ENCODE peak calls at places on chromosomes 4 and X, in nine cellular contexts. One of them, this sample, is unnamed.

GRCh38 chr4:83552924-83553323 is 17.0 kb downstream of the GPAT3 start:
- DNase-seq in EH: peak; percentile 80
- DNase-seq in heart right ventricle: no peak
- DNase-seq in AG08396: peak; percentile 20
- DNase-seq in naive thymus-derived CD4-positive, alpha-beta T cell: no peak
- DNase-seq in H54: no peak
- DNase-seq in Peyer's patch: no peak
- DNase-seq in pons: no peak
- DNase-seq in stromal cell of bone marrow: peak; percentile 76
- DNase-seq in this sample: peak; percentile 85

GRCh38 chr4:166491635-166492034 is 618.6 kb downstream of the TLL1 start:
- DNase-seq in EH: no peak
- DNase-seq in heart right ventricle: no peak
- DNase-seq in AG08396: no peak
- DNase-seq in naive thymus-derived CD4-positive, alpha-beta T cell: no peak
- DNase-seq in H54: no peak
- DNase-seq in Peyer's patch: no peak
- DNase-seq in pons: no peak
- DNase-seq in stromal cell of bone marrow: no peak
- DNase-seq in this sample: no peak

GRCh38 chr4:16237715-16238114 is 11.4 kb upstream of the TAPT1 start:
- DNase-seq in EH: no peak
- DNase-seq in heart right ventricle: no peak
- DNase-seq in AG08396: no peak
- DNase-seq in naive thymus-derived CD4-positive, alpha-beta T cell: no peak
- DNase-seq in H54: no peak
- DNase-seq in Peyer's patch: no peak
- DNase-seq in pons: peak; percentile 73
- DNase-seq in stromal cell of bone marrow: no peak
- DNase-seq in this sample: no peak

GRCh38 chr4:99629962-99630554 is 27.6 kb downstream of the C4orf54 start:
- DNase-seq in EH: no peak
- DNase-seq in heart right ventricle: no peak
- DNase-seq in AG08396: no peak
- DNase-seq in naive thymus-derived CD4-positive, alpha-beta T cell: no peak
- DNase-seq in H54: no peak
- DNase-seq in Peyer's patch: no peak
- DNase-seq in pons: no peak
- DNase-seq in stromal cell of bone marrow: no peak
- DNase-seq in this sample: no peak

GRCh38 chrX:46791927-46792825 is 33.3 kb upstream of the SLC9A7 start:
- DNase-seq in EH: peak; percentile 93
- DNase-seq in heart right ventricle: no peak
- DNase-seq in AG08396: peak; percentile 55
- DNase-seq in naive thymus-derived CD4-positive, alpha-beta T cell: no peak
- DNase-seq in H54: peak; percentile 15
- DNase-seq in Peyer's patch: no peak
- DNase-seq in pons: no peak
- DNase-seq in stromal cell of bone marrow: peak; percentile 89
- DNase-seq in this sample: peak; percentile 86

GRCh38 chrX:13463608-13464007 is 105.8 kb upstream of the EGFL6 start:
- DNase-seq in EH: peak; percentile 90
- DNase-seq in heart right ventricle: peak; percentile 48
- DNase-seq in AG08396: peak; percentile 29
- DNase-seq in naive thymus-derived CD4-positive, alpha-beta T cell: no peak
- DNase-seq in H54: no peak
- DNase-seq in Peyer's patch: no peak
- DNase-seq in pons: no peak
- DNase-seq in stromal cell of bone marrow: peak; percentile 79
- DNase-seq in this sample: peak; percentile 94

GRCh38 chr4:140856692-140857091 is 100.5 kb upstream of the TBC1D9 start:
- DNase-seq in EH: peak; percentile 72
- DNase-seq in heart right ventricle: peak; percentile 30
- DNase-seq in AG08396: peak; percentile 10
- DNase-seq in naive thymus-derived CD4-positive, alpha-beta T cell: no peak
- DNase-seq in H54: peak; percentile 26
- DNase-seq in Peyer's patch: no peak
- DNase-seq in pons: no peak
- DNase-seq in stromal cell of bone marrow: peak; percentile 10
- DNase-seq in this sample: peak; percentile 28

GRCh38 chrX:19334945-19335626 is 8.6 kb upstream of the PDHA1 start:
- DNase-seq in EH: peak; percentile 13
- DNase-seq in heart right ventricle: no peak
- DNase-seq in AG08396: no peak
- DNase-seq in naive thymus-derived CD4-positive, alpha-beta T cell: no peak
- DNase-seq in H54: no peak
- DNase-seq in Peyer's patch: no peak
- DNase-seq in pons: no peak
- DNase-seq in stromal cell of bone marrow: no peak
- DNase-seq in this sample: no peak

GRCh38 chrX:50098241-50098640 is 102.6 kb downstream of the AKAP4 start:
- DNase-seq in EH: no peak
- DNase-seq in heart right ventricle: no peak
- DNase-seq in AG08396: no peak
- DNase-seq in naive thymus-derived CD4-positive, alpha-beta T cell: no peak
- DNase-seq in H54: no peak
- DNase-seq in Peyer's patch: no peak
- DNase-seq in pons: no peak
- DNase-seq in stromal cell of bone marrow: no peak
- DNase-seq in this sample: no peak

GRCh38 chr4:121122661-121123060 is 41.5 kb downstream of the TNIP3 start:
- DNase-seq in EH: peak; percentile 38
- DNase-seq in heart right ventricle: no peak
- DNase-seq in AG08396: no peak
- DNase-seq in naive thymus-derived CD4-positive, alpha-beta T cell: no peak
- DNase-seq in H54: no peak
- DNase-seq in Peyer's patch: no peak
- DNase-seq in pons: no peak
- DNase-seq in stromal cell of bone marrow: no peak
- DNase-seq in this sample: no peak

GRCh38 chr4:132076829-132077228 is 1072.3 kb upstream of the PCDH10 start:
- DNase-seq in EH: no peak
- DNase-seq in heart right ventricle: no peak
- DNase-seq in AG08396: no peak
- DNase-seq in naive thymus-derived CD4-positive, alpha-beta T cell: no peak
- DNase-seq in H54: no peak
- DNase-seq in Peyer's patch: no peak
- DNase-seq in pons: no peak
- DNase-seq in stromal cell of bone marrow: no peak
- DNase-seq in this sample: no peak

GRCh38 chrX:47936224-47936939 is 67.4 kb downstream of the ZNF182 start:
- DNase-seq in EH: no peak
- DNase-seq in heart right ventricle: no peak
- DNase-seq in AG08396: no peak
- DNase-seq in naive thymus-derived CD4-positive, alpha-beta T cell: no peak
- DNase-seq in H54: no peak
- DNase-seq in Peyer's patch: no peak
- DNase-seq in pons: no peak
- DNase-seq in stromal cell of bone marrow: no peak
- DNase-seq in this sample: no peak

GRCh38 chr4:124953059-124953850 is 240.7 kb upstream of the ANKRD50 start:
- DNase-seq in EH: peak; percentile 84
- DNase-seq in heart right ventricle: no peak
- DNase-seq in AG08396: peak; percentile 7
- DNase-seq in naive thymus-derived CD4-positive, alpha-beta T cell: no peak
- DNase-seq in H54: no peak
- DNase-seq in Peyer's patch: no peak
- DNase-seq in pons: no peak
- DNase-seq in stromal cell of bone marrow: peak; percentile 40
- DNase-seq in this sample: peak; percentile 72

GRCh38 chr4:66769436-66769835 is 775.9 kb downstream of the CENPC start:
- DNase-seq in EH: no peak
- DNase-seq in heart right ventricle: no peak
- DNase-seq in AG08396: no peak
- DNase-seq in naive thymus-derived CD4-positive, alpha-beta T cell: no peak
- DNase-seq in H54: no peak
- DNase-seq in Peyer's patch: no peak
- DNase-seq in pons: no peak
- DNase-seq in stromal cell of bone marrow: no peak
- DNase-seq in this sample: no peak

GRCh38 chrX:99184153-99184552 is 1225.9 kb downstream of the PCDH19 start:
- DNase-seq in EH: no peak
- DNase-seq in heart right ventricle: no peak
- DNase-seq in AG08396: no peak
- DNase-seq in naive thymus-derived CD4-positive, alpha-beta T cell: no peak
- DNase-seq in H54: no peak
- DNase-seq in Peyer's patch: no peak
- DNase-seq in pons: no peak
- DNase-seq in stromal cell of bone marrow: no peak
- DNase-seq in this sample: no peak

GRCh38 chr4:28842271-28842670 is 1877.9 kb upstream of the PCDH7 start:
- DNase-seq in EH: no peak
- DNase-seq in heart right ventricle: no peak
- DNase-seq in AG08396: no peak
- DNase-seq in naive thymus-derived CD4-positive, alpha-beta T cell: no peak
- DNase-seq in H54: no peak
- DNase-seq in Peyer's patch: no peak
- DNase-seq in pons: no peak
- DNase-seq in stromal cell of bone marrow: no peak
- DNase-seq in this sample: no peak

GRCh38 chr4:88216395-88216794 is 58.0 kb upstream of the ABCG2 start:
- DNase-seq in EH: no peak
- DNase-seq in heart right ventricle: no peak
- DNase-seq in AG08396: no peak
- DNase-seq in naive thymus-derived CD4-positive, alpha-beta T cell: no peak
- DNase-seq in H54: no peak
- DNase-seq in Peyer's patch: no peak
- DNase-seq in pons: no peak
- DNase-seq in stromal cell of bone marrow: no peak
- DNase-seq in this sample: no peak

GRCh38 chrX:71626576-71626975 is 8.3 kb upstream of the CXCR3 start:
- DNase-seq in EH: no peak
- DNase-seq in heart right ventricle: no peak
- DNase-seq in AG08396: no peak
- DNase-seq in naive thymus-derived CD4-positive, alpha-beta T cell: no peak
- DNase-seq in H54: no peak
- DNase-seq in Peyer's patch: no peak
- DNase-seq in pons: no peak
- DNase-seq in stromal cell of bone marrow: no peak
- DNase-seq in this sample: no peak

GRCh38 chrX:138877746-138878145 is 166.2 kb upstream of the FGF13 start:
- DNase-seq in EH: no peak
- DNase-seq in heart right ventricle: no peak
- DNase-seq in AG08396: no peak
- DNase-seq in naive thymus-derived CD4-positive, alpha-beta T cell: no peak
- DNase-seq in H54: no peak
- DNase-seq in Peyer's patch: no peak
- DNase-seq in pons: no peak
- DNase-seq in stromal cell of bone marrow: no peak
- DNase-seq in this sample: peak; percentile 8

GRCh38 chr4:169209388-169209883 is 61.3 kb downstream of the SH3RF1 start:
- DNase-seq in EH: no peak
- DNase-seq in heart right ventricle: no peak
- DNase-seq in AG08396: no peak
- DNase-seq in naive thymus-derived CD4-positive, alpha-beta T cell: no peak
- DNase-seq in H54: no peak
- DNase-seq in Peyer's patch: no peak
- DNase-seq in pons: no peak
- DNase-seq in stromal cell of bone marrow: no peak
- DNase-seq in this sample: no peak

GRCh38 chr4:4455199-4455865 is 68.4 kb downstream of the NSG1 start:
- DNase-seq in EH: no peak
- DNase-seq in heart right ventricle: no peak
- DNase-seq in AG08396: no peak
- DNase-seq in naive thymus-derived CD4-positive, alpha-beta T cell: no peak
- DNase-seq in H54: no peak
- DNase-seq in Peyer's patch: no peak
- DNase-seq in pons: no peak
- DNase-seq in stromal cell of bone marrow: no peak
- DNase-seq in this sample: peak; percentile 40

GRCh38 chr4:1806223-1806564 is 13.1 kb downstream of the FGFR3 start:
- DNase-seq in EH: no peak
- DNase-seq in heart right ventricle: no peak
- DNase-seq in AG08396: no peak
- DNase-seq in naive thymus-derived CD4-positive, alpha-beta T cell: no peak
- DNase-seq in H54: no peak
- DNase-seq in Peyer's patch: no peak
- DNase-seq in pons: no peak
- DNase-seq in stromal cell of bone marrow: no peak
- DNase-seq in this sample: no peak

GRCh38 chrX:72609313-72609712 is 36.7 kb upstream of the HDAC8 start:
- DNase-seq in EH: peak; percentile 1
- DNase-seq in heart right ventricle: no peak
- DNase-seq in AG08396: no peak
- DNase-seq in naive thymus-derived CD4-positive, alpha-beta T cell: no peak
- DNase-seq in H54: no peak
- DNase-seq in Peyer's patch: no peak
- DNase-seq in pons: no peak
- DNase-seq in stromal cell of bone marrow: no peak
- DNase-seq in this sample: no peak

GRCh38 chr4:182107931-182108330 is 135.3 kb upstream of the TENM3 start:
- DNase-seq in EH: no peak
- DNase-seq in heart right ventricle: no peak
- DNase-seq in AG08396: no peak
- DNase-seq in naive thymus-derived CD4-positive, alpha-beta T cell: no peak
- DNase-seq in H54: no peak
- DNase-seq in Peyer's patch: no peak
- DNase-seq in pons: no peak
- DNase-seq in stromal cell of bone marrow: no peak
- DNase-seq in this sample: no peak

GRCh38 chr4:140529434-140529833 is 5.5 kb downstream of the ELMOD2 start:
- DNase-seq in EH: no peak
- DNase-seq in heart right ventricle: peak; percentile 44
- DNase-seq in AG08396: no peak
- DNase-seq in naive thymus-derived CD4-positive, alpha-beta T cell: no peak
- DNase-seq in H54: no peak
- DNase-seq in Peyer's patch: no peak
- DNase-seq in pons: no peak
- DNase-seq in stromal cell of bone marrow: no peak
- DNase-seq in this sample: no peak

GRCh38 chrX:8971116-8971515 is 62.8 kb downstream of the FAM9B start:
- DNase-seq in EH: peak; percentile 64
- DNase-seq in heart right ventricle: no peak
- DNase-seq in AG08396: no peak
- DNase-seq in naive thymus-derived CD4-positive, alpha-beta T cell: peak; percentile 39
- DNase-seq in H54: no peak
- DNase-seq in Peyer's patch: no peak
- DNase-seq in pons: peak; percentile 54
- DNase-seq in stromal cell of bone marrow: peak; percentile 29
- DNase-seq in this sample: peak; percentile 22

GRCh38 chr4:107711831-107712230 is 8.2 kb downstream of the PAPSS1 start:
- DNase-seq in EH: no peak
- DNase-seq in heart right ventricle: no peak
- DNase-seq in AG08396: no peak
- DNase-seq in naive thymus-derived CD4-positive, alpha-beta T cell: no peak
- DNase-seq in H54: no peak
- DNase-seq in Peyer's patch: no peak
- DNase-seq in pons: no peak
- DNase-seq in stromal cell of bone marrow: no peak
- DNase-seq in this sample: peak; percentile 28

GRCh38 chr4:185685804-185686203 is 126.2 kb downstream of the SORBS2 start:
- DNase-seq in EH: peak; percentile 49
- DNase-seq in heart right ventricle: no peak
- DNase-seq in AG08396: no peak
- DNase-seq in naive thymus-derived CD4-positive, alpha-beta T cell: no peak
- DNase-seq in H54: no peak
- DNase-seq in Peyer's patch: no peak
- DNase-seq in pons: no peak
- DNase-seq in stromal cell of bone marrow: no peak
- DNase-seq in this sample: no peak

GRCh38 chr4:128461300-128462103 is 173.9 kb upstream of the PGRMC2 start:
- DNase-seq in EH: peak; percentile 89
- DNase-seq in heart right ventricle: no peak
- DNase-seq in AG08396: peak; percentile 50
- DNase-seq in naive thymus-derived CD4-positive, alpha-beta T cell: no peak
- DNase-seq in H54: peak; percentile 22
- DNase-seq in Peyer's patch: no peak
- DNase-seq in pons: no peak
- DNase-seq in stromal cell of bone marrow: peak; percentile 84
- DNase-seq in this sample: peak; percentile 78

GRCh38 chr4:649751-650310 is 24.2 kb downstream of the ATP5ME start:
- DNase-seq in EH: no peak
- DNase-seq in heart right ventricle: no peak
- DNase-seq in AG08396: no peak
- DNase-seq in naive thymus-derived CD4-positive, alpha-beta T cell: no peak
- DNase-seq in H54: no peak
- DNase-seq in Peyer's patch: no peak
- DNase-seq in pons: no peak
- DNase-seq in stromal cell of bone marrow: no peak
- DNase-seq in this sample: no peak

GRCh38 chrX:148854351-148854750 is 353.9 kb downstream of the AFF2 start:
- DNase-seq in EH: peak; percentile 9
- DNase-seq in heart right ventricle: no peak
- DNase-seq in AG08396: no peak
- DNase-seq in naive thymus-derived CD4-positive, alpha-beta T cell: no peak
- DNase-seq in H54: no peak
- DNase-seq in Peyer's patch: no peak
- DNase-seq in pons: no peak
- DNase-seq in stromal cell of bone marrow: no peak
- DNase-seq in this sample: peak; percentile 2

This sample was measured in foreskin fibroblast.